ENCODE peak calls at places on chromosome 18, in nine cellular contexts. C is pancreas, B is Peyer's patch, Z is breast epithelium, L is GM12865, G is adrenal gland, N is astrocyte of the spinal cord, W is A549, O is tibial artery. T is an unnamed sample.

GRCh38 chr18:58863539-58864145 is 1.0 kb upstream of the ZNF532 start:
- DNase-seq in C (peak; percentile 72), B (peak; percentile 64), Z (no peak), L (peak; percentile 30), G (peak; percentile 36), N (no peak), W (no peak), O (peak; percentile 52), T (peak; percentile 42)

GRCh38 chr18:21632393-21632792 is 20.3 kb downstream of the SNRPD1 start:
- DNase-seq in C (no peak), B (no peak), Z (no peak), L (no peak), G (no peak), N (no peak), W (no peak), O (no peak), T (no peak)

GRCh38 chr18:71678144-71678543 is 866.0 kb downstream of the CBLN2 start:
- DNase-seq in C (no peak), B (no peak), Z (no peak), L (no peak), G (no peak), N (no peak), W (no peak), O (no peak), T (no peak)

GRCh38 chr18:50775726-50776125 is 44.1 kb downstream of the MRO start:
- DNase-seq in C (no peak), B (no peak), Z (no peak), L (no peak), G (no peak), N (no peak), W (no peak), O (no peak), T (no peak)

GRCh38 chr18:13395577-13395976 is 177.0 kb downstream of the LDLRAD4 start:
- DNase-seq in C (no peak), B (no peak), Z (no peak), L (no peak), G (no peak), N (no peak), W (no peak), O (no peak), T (no peak)

GRCh38 chr18:45325791-45326190 is 289.5 kb upstream of the SLC14A2 start:
- DNase-seq in C (no peak), B (no peak), Z (no peak), L (no peak), G (no peak), N (no peak), W (no peak), O (no peak), T (no peak)

GRCh38 chr18:2627821-2628276 is 27.7 kb upstream of the SMCHD1 start:
- DNase-seq in C (no peak), B (no peak), Z (no peak), L (no peak), G (no peak), N (peak; percentile 6), W (no peak), O (no peak), T (no peak)

GRCh38 chr18:35088931-35089330 is 47.7 kb downstream of the MAPRE2 start:
- DNase-seq in C (no peak), B (no peak), Z (no peak), L (no peak), G (no peak), N (no peak), W (no peak), O (no peak), T (no peak)

DNA sequence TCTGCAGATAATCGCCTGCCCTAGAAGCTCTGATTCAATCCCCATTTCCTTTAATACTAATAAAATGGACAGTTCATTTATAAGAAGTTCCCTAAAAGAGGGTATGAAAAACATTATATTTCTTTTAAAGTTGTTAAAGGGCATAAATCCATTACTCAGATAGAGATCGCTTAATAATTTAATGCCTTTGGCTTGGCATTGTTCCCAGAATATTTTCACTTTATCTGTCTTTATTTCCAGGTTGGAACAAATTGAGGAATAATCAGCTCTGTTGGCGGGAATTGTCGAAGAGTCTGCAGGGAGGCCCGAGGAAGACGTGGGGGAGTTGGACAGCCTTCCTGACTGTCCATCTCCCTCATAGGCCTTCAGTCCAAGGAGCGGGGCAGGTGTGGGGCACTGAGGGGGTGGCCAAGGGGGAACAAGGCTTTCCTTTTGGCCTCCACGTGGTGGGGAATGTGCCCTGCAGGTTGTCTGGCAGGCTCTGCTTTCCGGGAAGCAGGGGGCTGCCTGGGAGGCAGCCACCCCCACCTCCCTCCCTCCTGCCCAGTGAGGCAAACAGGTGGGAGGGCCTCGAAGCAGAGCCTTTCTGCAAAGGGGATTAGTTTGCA is 179.6 kb downstream of the ZBTB7C start:
- DNase-seq in C (no peak), B (no peak), Z (no peak), L (no peak), G (no peak), N (no peak), W (no peak), O (no peak), T (no peak)
- TF ChIP-seq CTCF in C (no peak), B (no peak), Z (no peak), L (no peak), G (no peak), N (no peak), W (no peak), O (no peak), T (no peak)

GRCh38 chr18:57780318-57781127 is 22.6 kb downstream of the ATP8B1 start:
- DNase-seq in C (no peak), B (no peak), Z (no peak), L (peak; percentile 28), G (no peak), N (peak; percentile 95), W (no peak), O (no peak), T (no peak)
- H3K4me3 ChIP-seq in C (no peak overlapping the region), B (no peak overlapping the region), Z (no peak overlapping the region), L (no peak overlapping the region), G (no peak overlapping the region), N (no peak overlapping the region), W (no peak overlapping the region), O (peak overlapping the region; percentile 18), T (no peak overlapping the region)

GRCh38 chr18:63422087-63422861 is at the start of gene VPS4B:
- DNase-seq in C (peak; percentile 100), B (peak; percentile 98), Z (peak; percentile 99), L (peak; percentile 100), G (peak; percentile 100), N (peak; percentile 99), W (peak; percentile 81), O (peak; percentile 100), T (peak; percentile 99)

GRCh38 chr18:63427566-63427965 is 5.3 kb upstream of the VPS4B start:
- DNase-seq in C (no peak), B (no peak), Z (no peak), L (peak; percentile 44), G (no peak), N (no peak), W (no peak), O (no peak), T (no peak)

GRCh38 chr18:63421514-63421913 is 762 bp downstream of the VPS4B start:
- DNase-seq in C (no peak), B (no peak), Z (no peak), L (peak; percentile 14), G (no peak), N (no peak), W (no peak), O (no peak), T (no peak)

GRCh38 chr18:63422862-63423304 is 607 bp upstream of the VPS4B start:
- DNase-seq in C (peak; percentile 73), B (no peak), Z (no peak), L (no peak), G (no peak), N (no peak), W (peak; percentile 3), O (no peak), T (peak; percentile 16)
- TF ChIP-seq CTCF in C (no peak), B (no peak), Z (no peak), L (peak; percentile 15), G (peak; percentile 47), N (no peak), W (no peak), O (no peak), T (no peak)

DNA sequence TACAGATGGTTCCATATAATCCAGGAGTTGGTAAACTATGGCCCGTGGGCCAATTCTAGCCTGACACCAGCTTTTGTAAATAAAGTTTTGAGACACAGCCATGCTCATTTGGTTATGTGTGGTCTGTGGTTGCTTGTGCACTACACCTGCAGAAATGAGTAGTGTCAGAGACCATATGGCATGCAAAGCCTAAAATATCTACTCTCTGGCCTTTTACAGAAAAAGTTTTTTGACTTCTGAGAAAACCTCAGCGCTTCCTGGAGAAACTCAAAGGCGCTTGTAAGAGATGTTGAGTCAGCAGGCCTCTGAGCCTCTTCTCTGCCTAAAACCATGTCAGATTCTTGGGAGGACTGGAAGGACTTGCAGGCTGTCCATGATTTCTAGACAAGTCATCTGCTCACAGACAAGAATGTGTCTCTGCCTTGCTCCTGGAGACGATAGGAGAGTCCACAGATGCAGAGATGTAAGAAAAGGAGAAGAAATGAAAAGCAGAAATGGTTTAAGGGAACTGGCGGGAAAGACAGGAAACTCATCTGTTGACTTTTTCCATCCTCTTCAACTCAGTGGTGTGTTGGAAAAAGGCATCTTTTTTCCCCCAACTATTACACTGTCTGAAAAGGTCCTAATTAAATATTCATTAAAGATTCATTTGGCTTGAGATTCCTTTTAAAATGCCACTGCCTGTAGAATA is 5.2 kb downstream of the TTC39C start:
- DNase-seq in C (no peak), B (peak; percentile 77), Z (no peak), L (peak; percentile 93), G (no peak), N (peak; percentile 26), W (no peak), O (no peak), T (peak; percentile 96)
- H3K4me3 ChIP-seq in C (no peak overlapping the region), B (no peak overlapping the region), Z (no peak overlapping the region), L (peak overlapping the region; percentile 25), G (no peak overlapping the region), N (no peak overlapping the region), W (no peak overlapping the region), O (no peak overlapping the region), T (no peak overlapping the region)

GRCh38 chr18:79092869-79093268 is 23.7 kb downstream of the ATP9B start:
- DNase-seq in C (no peak), B (no peak), Z (no peak), L (no peak), G (no peak), N (peak; percentile 6), W (no peak), O (no peak), T (no peak)

GRCh38 chr18:79095216-79095615 is 26.0 kb downstream of the ATP9B start:
- DNase-seq in C (no peak), B (no peak), Z (no peak), L (no peak), G (no peak), N (no peak), W (no peak), O (no peak), T (no peak)

GRCh38 chr18:79093986-79094385 is 24.8 kb downstream of the ATP9B start:
- DNase-seq in C (no peak), B (no peak), Z (no peak), L (no peak), G (no peak), N (no peak), W (no peak), O (no peak), T (no peak)
- TF ChIP-seq CTCF in C (no peak), B (no peak), Z (no peak), L (no peak), G (no peak), N (no peak), W (no peak), O (no peak), T (no peak)